ENCODE peak calls at places on chromosomes 7 and 10, in five cellular contexts. T, C, B, W and N are unnamed samples.

GRCh38 chr7:88927-89921 is 103.1 kb upstream of the FAM20C start:
- DNase-seq in B (peak; percentile 22), T (no peak), W (no peak), C (no peak), N (peak; percentile 59)

GRCh38 chr7:46129831-46130230 is 208.8 kb upstream of the IGFBP3 start:
- DNase-seq in W (no peak), C (no peak), T (no peak), B (no peak), N (no peak)

GRCh38 chr10:96614515-96614914 is 27.7 kb upstream of the TM9SF3 start:
- DNase-seq in B (no peak), C (no peak), T (no peak), W (peak; percentile 23), N (peak; percentile 69)

GRCh38 chr7:2003451-2003930 is 229.3 kb downstream of the MAD1L1 start:
- DNase-seq in T (no peak), W (no peak), C (no peak), B (peak; percentile 0), N (peak; percentile 52)

GRCh38 chr7:10022957-10023356 is 950.7 kb upstream of the PHF14 start:
- DNase-seq in T (no peak), B (no peak), W (peak; percentile 68), C (peak; percentile 36), N (peak; percentile 78)

GRCh38 chr7:55774327-55775050 is 88.1 kb downstream of the SEPTIN14 start:
- DNase-seq in W (peak; percentile 23), B (no peak), T (no peak), C (peak; percentile 32), N (no peak)

GRCh38 chr10:79437111-79437814 is 8.2 kb downstream of the ZCCHC24 start:
- DNase-seq in C (no peak), B (peak; percentile 66), T (no peak), W (no peak), N (no peak)

GRCh38 chr10:70619271-70620019 is 16.9 kb upstream of the PRF1 start:
- DNase-seq in T (no peak), W (no peak), C (no peak), B (no peak), N (no peak)

GRCh38 chr7:133164444-133164843 is 82.6 kb upstream of the CHCHD3 start:
- DNase-seq in W (no peak), B (no peak), C (no peak), T (no peak), N (no peak)

GRCh38 chr10:11425288-11425595 is 186.2 kb downstream of the USP6NL start:
- DNase-seq in C (no peak), B (no peak), T (no peak), W (no peak), N (no peak)

GRCh38 chr7:3722396-3722846 is 421.4 kb downstream of the SDK1 start:
- DNase-seq in B (no peak), T (no peak), C (peak; percentile 15), W (no peak), N (peak; percentile 89)

GRCh38 chr10:3347413-3348147 is 175.0 kb upstream of the PITRM1 start:
- DNase-seq in T (no peak), B (no peak), W (no peak), C (no peak), N (no peak)